ENCODE peak calls at places on chromosome 19, in five cellular contexts. One of them, this sample, is unnamed.

GRCh38 chr19:18488838-18489626 is 32.8 kb downstream of the ELL start:
- DNase-seq in B cell: no peak
- DNase-seq in fibroblast of the conjunctiva: no peak
- DNase-seq in CD4-positive, alpha-beta T cell: no peak
- DNase-seq in anterior cingulate cortex: no peak
- DNase-seq in this sample: no peak

GRCh38 chr19:43639507-43640423 is at the start of gene CADM4:
- DNase-seq in anterior cingulate cortex: peak
- DNase-seq in CD4-positive, alpha-beta T cell: peak
- DNase-seq in B cell: no peak
- DNase-seq in fibroblast of the conjunctiva: no peak
- DNase-seq in this sample: no peak

GRCh38 chr19:32404939-32405430 is 585 bp upstream of the DPY19L3 start:
- DNase-seq in B cell: no peak
- DNase-seq in anterior cingulate cortex: peak
- DNase-seq in fibroblast of the conjunctiva: peak
- DNase-seq in CD4-positive, alpha-beta T cell: no peak
- DNase-seq in this sample: no peak

GRCh38 chr19:19402656-19403372 is 2.7 kb upstream of the GATAD2A start:
- DNase-seq in anterior cingulate cortex: no peak
- DNase-seq in B cell: no peak
- DNase-seq in fibroblast of the conjunctiva: no peak
- DNase-seq in CD4-positive, alpha-beta T cell: no peak
- DNase-seq in this sample: no peak

GRCh38 chr19:32336259-32337111 is 8.9 kb upstream of the ZNF507 start:
- DNase-seq in B cell: no peak
- DNase-seq in CD4-positive, alpha-beta T cell: no peak
- DNase-seq in anterior cingulate cortex: no peak
- DNase-seq in fibroblast of the conjunctiva: peak
- DNase-seq in this sample: no peak

GRCh38 chr19:38263696-38264485 is 482 bp upstream of the SPINT2 start:
- DNase-seq in fibroblast of the conjunctiva: no peak
- DNase-seq in B cell: peak
- DNase-seq in anterior cingulate cortex: peak
- DNase-seq in CD4-positive, alpha-beta T cell: peak
- DNase-seq in this sample: no peak

GRCh38 chr19:50835785-50836542 is 2.6 kb upstream of the KLK15 start:
- DNase-seq in CD4-positive, alpha-beta T cell: peak
- DNase-seq in fibroblast of the conjunctiva: peak
- DNase-seq in B cell: peak
- DNase-seq in anterior cingulate cortex: peak
- DNase-seq in this sample: no peak

GRCh38 chr19:36963262-36963661 is 47.1 kb downstream of the ZNF568 start:
- DNase-seq in anterior cingulate cortex: no peak
- DNase-seq in CD4-positive, alpha-beta T cell: no peak
- DNase-seq in fibroblast of the conjunctiva: no peak
- DNase-seq in B cell: no peak
- DNase-seq in this sample: peak

This sample was measured in DMS 273 treated with DMSO at 0.1 percent for 48 hours.